ENCODE peak calls at places on chromosomes 16 and 17, in five cellular contexts. Z is lower leg skin, H is AG09319, R is neural crest cell, V is cardiac fibroblast. U is an unnamed sample.

GRCh38 chr17:51997723-51998122 is 160.8 kb downstream of the CA10 start:
- DNase-seq in Z (no peak), H (no peak), R (no peak), V (no peak), U (no peak)

GRCh38 chr17:16352303-16352837 is 899 bp downstream of the CENPV start:
- DNase-seq in Z (no peak), H (no peak), R (peak), V (peak), U (peak)

GRCh38 chr17:2239882-2240430 is 63.6 kb downstream of the SMG6 start:
- DNase-seq in Z (peak), H (no peak), R (no peak), V (peak), U (peak)

GRCh38 chr17:76131692-76132573 is 9.1 kb downstream of the FOXJ1 start:
- DNase-seq in Z (no peak), H (no peak), R (no peak), V (no peak), U (peak)

GRCh38 chr17:40303009-40303657 is 5.8 kb upstream of the RARA start:
- DNase-seq in Z (no peak), H (peak), R (peak), V (peak), U (peak)

GRCh38 chr17:45184144-45184543 is 22.5 kb downstream of the HEXIM2 start:
- DNase-seq in Z (no peak), H (no peak), R (no peak), V (no peak), U (no peak)

GRCh38 chr16:90020260-90020837 is 1.1 kb upstream of the DBNDD1 start:
- DNase-seq in Z (no peak), H (no peak), R (no peak), V (no peak), U (peak)

GRCh38 chr17:27384261-27384701 is 72.0 kb upstream of the KSR1 start:
- DNase-seq in Z (no peak), H (peak), R (no peak), V (peak), U (peak)

GRCh38 chr17:46044286-46044928 is 45.4 kb downstream of the STH start:
- DNase-seq in Z (peak), H (peak), R (peak), V (peak), U (peak)

GRCh38 chr16:85988723-85989313 is 89.9 kb downstream of the IRF8 start:
- DNase-seq in Z (no peak), H (no peak), R (no peak), V (no peak), U (no peak)

GRCh38 chr16:49556252-49557069 is 182.9 kb downstream of the C16orf78 start:
- DNase-seq in Z (no peak), H (no peak), R (peak), V (peak), U (no peak)

GRCh38 chr16:11319529-11320146 is 25.6 kb upstream of the RMI2 start:
- DNase-seq in Z (no peak), H (no peak), R (no peak), V (no peak), U (peak)

GRCh38 chr17:6823011-6823442 is 8.5 kb downstream of the TEKT1 start:
- DNase-seq in Z (no peak), H (no peak), R (no peak), V (peak), U (peak)

GRCh38 chr16:66800856-66801255 is 528 bp downstream of the TERB1 start:
- DNase-seq in Z (no peak), H (no peak), R (no peak), V (no peak), U (no peak)

GRCh38 chr17:44220211-44221071 is 966 bp upstream of the UBTF start:
- DNase-seq in Z (no peak), H (no peak), R (peak), V (peak), U (peak)

GRCh38 chr17:60676758-60677307 is 818 bp upstream of the BCAS3 start:
- DNase-seq in Z (no peak), H (no peak), R (no peak), V (no peak), U (no peak)

GRCh38 chr17:81254955-81255717 is 16.0 kb downstream of the NDUFAF8 start:
- DNase-seq in Z (peak), H (peak), R (peak), V (peak), U (peak)

GRCh38 chr17:81251091-81251942 is 12.2 kb downstream of the NDUFAF8 start:
- DNase-seq in Z (no peak), H (no peak), R (no peak), V (no peak), U (no peak)

GRCh38 chr17:81251943-81252301 is 12.8 kb downstream of the NDUFAF8 start:
- DNase-seq in Z (no peak), H (no peak), R (no peak), V (no peak), U (no peak)

GRCh38 chr17:81252336-81253329 is 13.5 kb downstream of the NDUFAF8 start:
- DNase-seq in Z (no peak), H (no peak), R (no peak), V (no peak), U (no peak)

DNA sequence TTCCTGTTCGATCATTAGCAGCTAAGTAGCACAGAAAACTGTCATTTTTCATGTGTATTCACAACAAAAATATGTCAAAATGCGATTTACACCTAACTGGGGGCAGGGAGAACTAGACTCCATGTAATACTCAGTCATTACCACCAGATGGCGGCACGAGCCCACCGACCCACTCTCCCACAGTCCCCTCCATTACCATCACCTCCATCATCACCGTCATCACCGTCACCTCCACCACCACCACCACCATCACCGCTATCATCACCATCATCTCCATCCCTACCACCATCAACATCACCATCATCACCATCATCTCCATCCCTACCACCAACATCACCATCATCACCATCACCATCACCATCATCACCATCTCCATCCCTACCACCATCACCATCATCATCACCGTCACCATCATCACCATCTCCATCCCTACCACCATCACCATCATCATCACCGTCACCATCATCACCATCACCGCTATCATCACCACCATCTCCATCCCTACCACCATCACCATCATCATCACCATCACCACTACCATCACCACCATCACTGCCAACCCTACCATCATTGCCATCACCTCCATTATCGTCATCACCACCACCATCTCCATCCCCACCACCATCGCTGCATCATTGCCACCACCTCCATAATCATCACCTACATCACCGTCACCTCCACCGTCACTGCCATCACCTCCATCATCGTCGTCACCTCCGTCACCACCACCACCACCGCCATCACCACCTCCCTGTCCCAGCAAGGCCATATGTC is 14.4 kb downstream of the NDUFAF8 start:
- DNase-seq in Z (no peak), H (no peak), R (peak), V (peak), U (peak)
- TF ChIP-seq CTCF in Z (peak), H (peak), R (peak), V (peak), U (peak)

GRCh38 chr17:33562792-33563191 is 269.7 kb upstream of the ASIC2 start:
- DNase-seq in Z (no peak), H (no peak), R (no peak), V (no peak), U (no peak)
- TF ChIP-seq CTCF in Z (no peak), H (no peak), R (no peak), V (no peak), U (no peak)

GRCh38 chr17:9443811-9444210 is 131.8 kb downstream of the STX8 start:
- DNase-seq in Z (no peak), H (no peak), R (no peak), V (no peak), U (no peak)

GRCh38 chr17:9451919-9452318 is 123.7 kb downstream of the STX8 start:
- DNase-seq in Z (no peak), H (no peak), R (no peak), V (no peak), U (no peak)

GRCh38 chr17:9444687-9445086 is 130.9 kb downstream of the STX8 start:
- DNase-seq in Z (no peak), H (no peak), R (no peak), V (no peak), U (no peak)

GRCh38 chr17:9445424-9445823 is 130.2 kb downstream of the STX8 start:
- DNase-seq in Z (no peak), H (no peak), R (no peak), V (no peak), U (no peak)

GRCh38 chr17:9446528-9446927 is 129.1 kb downstream of the STX8 start:
- DNase-seq in Z (no peak), H (no peak), R (no peak), V (peak), U (no peak)
- TF ChIP-seq CTCF in Z (no peak), H (no peak), R (no peak), V (no peak), U (no peak)

GRCh38 chr17:38809828-38810227 is 10.5 kb upstream of the PIP4K2B start:
- DNase-seq in Z (no peak), H (no peak), R (no peak), V (no peak), U (no peak)

DNA sequence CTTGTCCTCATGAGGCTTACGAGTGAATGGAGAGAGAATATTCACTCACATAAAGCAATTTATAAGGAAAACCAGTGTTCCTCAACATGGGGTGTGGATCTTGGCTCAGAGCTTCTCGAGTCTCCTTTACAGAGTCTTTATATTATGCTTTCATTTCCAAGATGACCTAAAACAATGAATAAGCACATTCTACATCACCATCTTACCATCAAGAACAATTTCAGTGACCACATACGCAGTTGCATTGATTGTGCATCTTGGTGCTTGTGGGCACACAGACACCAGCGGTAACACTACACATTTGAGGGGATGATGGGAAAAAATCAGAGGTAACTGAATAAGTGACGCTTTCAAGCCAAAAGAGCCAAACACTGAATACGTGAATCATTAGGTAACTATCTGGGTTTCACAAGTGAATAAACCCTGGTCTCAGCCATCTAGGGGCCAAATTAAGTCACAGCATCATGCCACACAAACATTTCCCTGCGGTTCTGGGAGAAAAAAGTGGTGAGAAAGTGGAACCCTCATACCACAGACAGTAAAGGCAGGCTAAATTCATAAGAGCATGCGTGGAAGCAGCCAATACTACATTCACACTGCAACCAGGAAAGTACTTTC is 9.4 kb downstream of the CWC25 start:
- DNase-seq in Z (no peak), H (no peak), R (no peak), V (peak), U (peak)
- TF ChIP-seq CTCF in Z (no peak), H (peak), R (peak), V (peak), U (peak)

GRCh38 chr16:23080747-23081146 is 68.5 kb downstream of the USP31 start:
- DNase-seq in Z (no peak), H (no peak), R (no peak), V (no peak), U (no peak)

GRCh38 chr16:23080329-23080728 is 68.9 kb downstream of the USP31 start:
- DNase-seq in Z (no peak), H (no peak), R (no peak), V (no peak), U (no peak)

GRCh38 chr16:23079683-23080221 is 69.5 kb downstream of the USP31 start:
- DNase-seq in Z (no peak), H (no peak), R (no peak), V (no peak), U (no peak)

GRCh38 chr16:23081675-23082119 is 67.6 kb downstream of the USP31 start:
- DNase-seq in Z (no peak), H (peak), R (no peak), V (peak), U (peak)

DNA sequence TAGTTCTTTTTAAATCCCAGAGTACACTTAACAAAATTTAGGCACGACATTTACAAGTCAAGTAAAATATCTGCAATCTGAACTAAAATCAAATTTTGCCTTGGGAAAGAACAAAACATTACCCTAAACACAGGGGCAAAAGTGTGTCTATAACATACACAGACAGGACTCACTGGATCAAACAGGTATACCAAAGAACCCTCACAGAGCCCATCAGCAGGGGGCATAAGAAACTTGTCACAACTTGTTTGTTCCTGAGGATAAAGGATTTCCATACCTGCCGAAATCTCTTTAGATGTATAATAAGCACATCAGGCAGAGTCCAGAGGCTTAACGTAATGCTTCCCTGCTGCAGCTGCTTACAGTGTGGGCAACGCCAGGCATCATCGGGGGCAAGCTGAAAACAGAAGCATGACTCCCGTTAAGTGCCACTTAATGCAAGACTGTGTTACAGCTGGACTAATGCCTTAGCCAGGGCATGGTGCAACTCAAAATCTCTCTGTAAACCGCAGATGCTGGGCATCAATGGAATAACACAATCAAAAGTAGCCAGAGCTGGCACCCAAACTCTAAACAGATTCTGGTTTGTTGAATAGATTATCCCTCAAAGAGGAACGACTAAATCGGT is 67.0 kb downstream of the USP31 start:
- DNase-seq in Z (no peak), H (no peak), R (no peak), V (peak), U (peak)
- TF ChIP-seq CTCF in Z (no peak), H (peak), R (no peak), V (no peak), U (no peak)

GRCh38 chr17:28896884-28897768 is at the start of gene FLOT2:
- DNase-seq in Z (peak), H (no peak), R (peak), V (peak), U (peak)
- TF ChIP-seq CTCF in Z (no peak), H (no peak), R (peak), V (peak), U (peak)

DNA sequence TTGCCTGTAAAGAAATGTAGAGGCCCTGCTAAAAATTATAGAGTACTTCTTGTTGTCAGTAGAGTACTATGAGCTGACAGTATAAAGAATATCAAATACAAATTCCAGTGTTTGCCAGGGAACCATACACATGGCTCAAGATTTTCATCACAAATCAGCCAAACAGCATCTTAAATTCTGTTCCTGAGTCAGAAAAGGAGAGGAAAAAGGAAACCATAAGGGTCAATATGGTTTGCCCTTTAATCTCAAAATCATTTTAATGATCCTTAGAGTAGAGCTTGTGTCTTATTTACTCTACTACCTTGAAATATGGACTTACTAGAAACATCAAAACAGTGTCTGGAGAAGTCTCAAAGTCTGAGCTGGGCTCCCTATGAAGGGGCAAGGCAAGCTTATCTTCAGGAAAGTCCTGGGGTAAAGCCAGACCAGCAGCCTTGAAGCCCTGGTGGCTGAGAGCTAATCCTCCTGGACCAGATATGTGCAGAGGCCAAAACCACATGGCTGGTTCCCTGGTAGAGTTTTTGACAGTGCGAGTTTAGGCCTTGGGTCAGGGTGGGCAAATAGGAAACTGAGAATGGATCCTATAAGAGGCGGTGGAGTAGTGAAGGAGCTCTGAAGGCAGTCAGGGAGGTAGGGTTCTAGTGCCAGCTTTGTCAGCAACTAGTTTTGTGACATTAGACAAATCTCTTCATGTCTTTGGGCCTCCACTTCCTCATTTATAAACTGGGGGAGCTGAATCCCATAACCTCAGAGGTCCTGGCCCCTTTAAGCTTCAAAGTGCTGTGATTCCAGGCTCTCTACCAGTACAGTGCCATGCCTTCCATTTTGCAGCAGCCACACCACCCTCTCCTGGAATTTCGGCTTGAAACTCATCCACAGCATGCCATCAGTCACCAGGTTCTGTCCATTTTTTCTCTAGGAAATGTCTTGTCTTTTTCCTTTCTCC is 38.9 kb downstream of the MRTFB start:
- DNase-seq in Z (no peak), H (no peak), R (no peak), V (no peak), U (no peak)
- TF ChIP-seq CTCF in Z (no peak), H (no peak), R (no peak), V (no peak), U (no peak)

GRCh38 chr17:50683434-50684287 is 24.1 kb downstream of the ANKRD40 start:
- DNase-seq in Z (no peak), H (no peak), R (no peak), V (no peak), U (no peak)

GRCh38 chr17:50680126-50680525 is 27.6 kb downstream of the ANKRD40 start:
- DNase-seq in Z (no peak), H (no peak), R (no peak), V (no peak), U (no peak)

GRCh38 chr17:50682441-50682840 is 25.3 kb downstream of the ANKRD40 start:
- DNase-seq in Z (no peak), H (no peak), R (no peak), V (no peak), U (no peak)

GRCh38 chr17:50682938-50683337 is 24.8 kb downstream of the ANKRD40 start:
- DNase-seq in Z (no peak), H (no peak), R (no peak), V (no peak), U (no peak)

DNA sequence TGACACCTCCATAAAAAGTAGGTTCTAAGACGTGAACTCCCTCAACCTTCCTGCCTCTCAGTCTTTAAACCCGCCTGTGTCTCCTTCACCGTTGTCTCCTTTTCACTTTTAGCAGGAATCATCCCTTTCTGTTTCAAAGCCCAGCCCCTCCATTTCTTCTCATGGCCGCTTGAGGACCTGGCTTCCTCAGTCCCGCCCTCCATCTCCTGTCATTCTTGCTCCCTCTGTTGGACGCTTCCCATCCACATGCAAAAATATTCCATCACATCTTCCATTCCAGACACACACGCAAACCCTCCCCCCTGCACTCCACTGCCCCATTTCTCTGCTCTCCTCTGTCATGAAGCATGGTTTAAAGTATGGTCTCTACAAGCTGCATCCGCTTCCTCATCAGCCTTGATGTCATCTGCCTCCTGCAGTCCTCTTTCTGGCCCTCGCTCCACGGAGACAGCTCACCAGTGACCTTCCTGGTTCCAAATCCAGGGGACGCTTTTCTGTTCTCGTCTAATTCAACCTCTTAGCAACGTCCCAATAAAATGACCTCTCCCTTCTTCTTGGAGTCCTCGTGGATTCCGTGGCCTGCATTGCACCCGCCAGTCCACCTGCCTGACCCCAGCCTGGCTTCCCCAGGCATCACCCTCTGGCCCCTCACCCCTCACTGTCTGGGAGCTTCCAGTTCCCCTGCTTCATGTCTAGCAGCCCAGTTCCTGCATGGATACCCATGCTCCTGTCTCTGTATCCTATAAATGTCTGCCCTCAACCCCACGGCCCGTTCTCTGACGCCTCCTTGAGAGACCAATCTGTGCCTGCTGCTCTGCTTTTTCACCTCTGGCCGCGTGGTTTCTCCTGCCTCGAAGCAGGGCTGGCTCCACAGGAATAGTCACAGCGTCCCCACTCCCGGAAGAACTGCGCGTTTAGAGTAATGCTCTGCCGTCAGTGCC is 26.2 kb downstream of the ANKRD40 start:
- DNase-seq in Z (no peak), H (peak), R (peak), V (peak), U (peak)
- TF ChIP-seq CTCF in Z (no peak), H (peak), R (peak), V (peak), U (peak)

GRCh38 chr16:16025214-16025968 is 76.0 kb downstream of the ABCC1 start:
- DNase-seq in Z (peak), H (peak), R (no peak), V (peak), U (peak)
- TF ChIP-seq CTCF in Z (no peak), H (peak), R (no peak), V (no peak), U (no peak)

GRCh38 chr16:72847187-72848044 is 200.5 kb downstream of the ZFHX3 start:
- DNase-seq in Z (no peak), H (no peak), R (no peak), V (peak), U (peak)
- TF ChIP-seq CTCF in Z (no peak), H (peak), R (peak), V (peak), U (no peak)

U was measured in MCF 10A.